ENCODE peak calls at places on chromosomes 11 and 22, in six cellular contexts. S, Q, Y, I, M and A are unnamed samples.

GRCh38 chr11:121106812-121107211 is 5.8 kb downstream of the TECTA start:
- DNase-seq in S (no peak), Q (no peak), Y (no peak), I (no peak), M (no peak), A (no peak)

GRCh38 chr11:65593518-65594414 is 1.8 kb downstream of the KCNK7 start:
- DNase-seq in S (peak), Q (no peak), Y (no peak), I (no peak), M (no peak), A (no peak)

GRCh38 chr11:85627998-85628770 is at the start of gene TMEM126B:
- DNase-seq in S (peak), Q (peak), Y (peak), I (peak), M (peak), A (peak)

GRCh38 chr11:72321381-72321996 is 77.5 kb upstream of the PHOX2A start:
- DNase-seq in S (no peak), Q (no peak), Y (no peak), I (peak), M (no peak), A (no peak)

GRCh38 chr11:30447246-30447645 is 124.3 kb downstream of the ARL14EP start:
- DNase-seq in S (no peak), Q (no peak), Y (no peak), I (no peak), M (no peak), A (no peak)

GRCh38 chr22:46976130-46976529 is 213.7 kb downstream of the TBC1D22A start:
- DNase-seq in S (no peak), Q (no peak), Y (no peak), I (no peak), M (no peak), A (no peak)

GRCh38 chr22:30044369-30044768 is 35.9 kb upstream of the HORMAD2 start:
- DNase-seq in S (no peak), Q (peak), Y (no peak), I (peak), M (peak), A (peak)

GRCh38 chr11:83971063-83971462 is 684.9 kb upstream of the CCDC90B start:
- DNase-seq in S (no peak), Q (no peak), Y (no peak), I (no peak), M (no peak), A (no peak)

GRCh38 chr22:50014655-50015401 is 2.3 kb upstream of the IL17REL start:
- DNase-seq in S (no peak), Q (no peak), Y (no peak), I (no peak), M (no peak), A (no peak)

GRCh38 chr11:19978668-19979518 is 181.4 kb downstream of the DBX1 start:
- DNase-seq in S (no peak), Q (no peak), Y (no peak), I (peak), M (peak), A (no peak)

GRCh38 chr11:111514216-111515031 is at the start of gene HOATZ:
- DNase-seq in S (peak), Q (no peak), Y (no peak), I (no peak), M (no peak), A (no peak)

GRCh38 chr11:91926967-91927366 is 297.7 kb upstream of the FAT3 start:
- DNase-seq in S (no peak), Q (no peak), Y (peak), I (no peak), M (no peak), A (no peak)

GRCh38 chr11:112885744-112886706 is 75.2 kb upstream of the NCAM1 start:
- DNase-seq in S (no peak), Q (no peak), Y (no peak), I (no peak), M (no peak), A (no peak)

GRCh38 chr11:69466039-69466438 is 15.4 kb upstream of the LINC01488 start:
- DNase-seq in S (no peak), Q (no peak), Y (no peak), I (no peak), M (no peak), A (no peak)

GRCh38 chr11:48022445-48022844 is 42.1 kb downstream of the PTPRJ start:
- DNase-seq in S (no peak), Q (no peak), Y (no peak), I (no peak), M (no peak), A (no peak)

GRCh38 chr22:45688606-45689080 is 17.0 kb downstream of the ATXN10 start:
- DNase-seq in S (no peak), Q (no peak), Y (no peak), I (peak), M (peak), A (peak)

GRCh38 chr11:5666396-5666780 is 18.5 kb downstream of the TRIM5 start:
- DNase-seq in S (no peak), Q (no peak), Y (no peak), I (peak), M (no peak), A (no peak)

GRCh38 chr22:36325163-36326031 is 62.4 kb downstream of the MYH9 start:
- DNase-seq in S (no peak), Q (no peak), Y (peak), I (peak), M (no peak), A (peak)

GRCh38 chr22:48456449-48456848 is 1371.2 kb downstream of the BRD1 start:
- DNase-seq in S (no peak), Q (no peak), Y (peak), I (no peak), M (no peak), A (peak)

GRCh38 chr11:35103366-35104194 is 35.4 kb upstream of the CD44 start:
- DNase-seq in S (no peak), Q (no peak), Y (no peak), I (no peak), M (no peak), A (peak)

GRCh38 chr11:92826136-92826535 is 143.3 kb upstream of the MTNR1B start:
- DNase-seq in S (no peak), Q (no peak), Y (no peak), I (peak), M (no peak), A (peak)

GRCh38 chr11:122796128-122796717 is 42.1 kb upstream of the CRTAM start:
- DNase-seq in S (peak), Q (no peak), Y (peak), I (peak), M (no peak), A (no peak)

GRCh38 chr11:72724021-72724561 is 28.1 kb downstream of the ARAP1 start:
- DNase-seq in S (no peak), Q (no peak), Y (no peak), I (no peak), M (no peak), A (no peak)

GRCh38 chr22:42544686-42545085 is 9.1 kb upstream of the SERHL2 start:
- DNase-seq in S (no peak), Q (no peak), Y (no peak), I (peak), M (no peak), A (no peak)

GRCh38 chr22:36384766-36385400 is 2.9 kb downstream of the MYH9 start:
- DNase-seq in S (no peak), Q (no peak), Y (no peak), I (no peak), M (no peak), A (no peak)

GRCh38 chr11:7143908-7144307 is 55.1 kb downstream of the RBMXL2 start:
- DNase-seq in S (peak), Q (no peak), Y (no peak), I (no peak), M (no peak), A (no peak)

GRCh38 chr11:62223095-62223494 is 14.6 kb downstream of the SCGB2A1 start:
- DNase-seq in S (no peak), Q (no peak), Y (no peak), I (no peak), M (no peak), A (no peak)

GRCh38 chr11:33059331-33060007 is 20.1 kb downstream of the TCP11L1 start:
- DNase-seq in S (no peak), Q (no peak), Y (no peak), I (no peak), M (no peak), A (no peak)

GRCh38 chr11:72100462-72100861 is 2.6 kb downstream of the LAMTOR1 start:
- DNase-seq in S (no peak), Q (no peak), Y (no peak), I (no peak), M (no peak), A (no peak)

GRCh38 chr22:26283330-26283729 is 114.1 kb downstream of the SEZ6L start:
- DNase-seq in S (no peak), Q (no peak), Y (no peak), I (no peak), M (no peak), A (no peak)

GRCh38 chr11:15918212-15918611 is 438.1 kb downstream of the SOX6 start:
- DNase-seq in S (no peak), Q (no peak), Y (no peak), I (no peak), M (no peak), A (no peak)

GRCh38 chr11:66420671-66421476 is at the start of gene NPAS4:
- DNase-seq in S (peak), Q (no peak), Y (no peak), I (no peak), M (no peak), A (no peak)

GRCh38 chr11:22340803-22341581 is 2.8 kb downstream of the SLC17A6 start:
- DNase-seq in S (peak), Q (no peak), Y (no peak), I (no peak), M (no peak), A (no peak)

GRCh38 chr22:49235463-49236300 is 592.0 kb downstream of the BRD1 start:
- DNase-seq in S (no peak), Q (peak), Y (no peak), I (no peak), M (no peak), A (no peak)

GRCh38 chr11:132650969-132651720 is 881.2 kb downstream of the OPCML start:
- DNase-seq in S (no peak), Q (no peak), Y (no peak), I (no peak), M (no peak), A (peak)

GRCh38 chr11:48129697-48130395 is 86.8 kb upstream of the OR4B1 start:
- DNase-seq in S (no peak), Q (peak), Y (no peak), I (no peak), M (no peak), A (no peak)

GRCh38 chr22:32957093-32957835 is 100.9 kb downstream of the SYN3 start:
- DNase-seq in S (no peak), Q (no peak), Y (no peak), I (no peak), M (no peak), A (peak)

GRCh38 chr22:32958021-32958420 is 100.2 kb downstream of the SYN3 start:
- DNase-seq in S (no peak), Q (no peak), Y (no peak), I (no peak), M (no peak), A (no peak)
- TF ChIP-seq CTCF in S (peak), Q (no peak), Y (no peak), I (no peak), M (no peak), A (no peak)

GRCh38 chr11:117690484-117691205 is 106.4 kb downstream of the DSCAML1 start:
- DNase-seq in S (no peak), Q (no peak), Y (no peak), I (no peak), M (no peak), A (no peak)
- TF ChIP-seq CTCF in S (no peak), Q (no peak), Y (no peak), I (no peak), M (no peak), A (no peak)

DNA sequence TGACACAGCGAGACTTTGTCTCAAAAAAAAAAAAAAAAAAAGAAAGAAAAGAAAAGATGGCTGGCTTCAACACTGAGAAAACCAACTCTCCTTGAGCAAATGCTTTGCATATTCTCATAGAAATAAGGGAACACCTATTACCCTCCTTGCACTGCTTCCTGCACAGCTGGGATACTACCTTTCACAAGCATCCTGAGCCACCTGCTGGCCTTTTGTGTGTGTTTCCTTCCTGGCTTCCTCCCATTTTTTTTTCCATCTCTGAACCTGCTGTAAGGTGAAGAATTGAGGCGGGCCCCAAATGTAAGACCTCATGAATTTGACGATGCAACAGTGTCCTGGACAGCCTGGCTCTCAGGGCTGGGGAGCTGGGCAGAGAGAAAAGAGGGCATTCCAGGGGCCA is 1.9 kb upstream of the RFPL3 start:
- DNase-seq in S (no peak), Q (no peak), Y (no peak), I (no peak), M (no peak), A (no peak)
- TF ChIP-seq CTCF in S (no peak), Q (no peak), Y (no peak), I (peak), M (no peak), A (peak)

DNA sequence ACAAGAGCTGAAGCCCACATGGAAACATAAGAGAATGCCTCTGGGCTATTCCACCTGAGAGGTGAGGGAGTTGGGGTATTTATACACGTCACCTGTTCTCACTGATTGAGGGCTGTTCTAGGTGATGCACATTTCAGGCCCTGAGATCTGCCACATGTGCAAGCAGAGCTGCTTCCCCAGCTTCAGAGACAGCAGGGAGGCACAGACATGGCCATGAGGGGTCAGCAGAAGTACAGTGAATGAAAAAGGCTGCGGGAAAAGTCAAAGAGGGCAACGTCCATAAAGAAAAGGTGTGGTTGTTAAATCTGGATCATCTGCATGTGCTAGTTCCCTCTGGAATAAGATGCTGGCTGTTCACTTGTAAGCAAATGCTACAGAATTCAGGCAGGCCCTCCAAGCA is 75.4 kb downstream of the GAB4 start:
- DNase-seq in S (no peak), Q (no peak), Y (no peak), I (no peak), M (no peak), A (no peak)
- TF ChIP-seq CTCF in S (no peak), Q (no peak), Y (peak), I (no peak), M (no peak), A (peak)

GRCh38 chr22:23775779-23776375 is 3.2 kb downstream of the MMP11 start:
- DNase-seq in S (no peak), Q (no peak), Y (no peak), I (no peak), M (no peak), A (no peak)
- TF ChIP-seq CTCF in S (no peak), Q (peak), Y (no peak), I (no peak), M (no peak), A (no peak)

DNA sequence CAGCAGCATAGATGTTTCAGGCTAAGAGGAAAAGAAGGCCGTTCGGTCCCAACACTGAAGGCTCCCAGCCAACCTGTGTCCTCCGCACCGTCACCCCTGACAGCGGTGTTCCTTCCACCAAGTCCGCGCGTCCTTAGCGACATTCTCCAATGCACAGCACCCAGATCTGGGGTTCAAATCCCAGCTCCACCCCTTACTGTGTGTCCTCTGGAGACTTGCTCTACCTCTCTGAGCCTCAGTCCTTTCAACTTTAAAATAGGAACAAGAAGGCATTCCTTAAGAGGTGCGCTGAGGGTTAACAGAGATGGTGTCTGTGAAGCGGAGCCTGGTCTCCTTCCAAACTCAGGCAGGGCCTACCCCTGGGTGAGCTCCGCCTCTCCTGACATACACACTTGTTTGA is 224.0 kb downstream of the MN1 start:
- DNase-seq in S (no peak), Q (no peak), Y (no peak), I (no peak), M (no peak), A (no peak)
- TF ChIP-seq CTCF in S (no peak), Q (no peak), Y (no peak), I (no peak), M (no peak), A (no peak)

DNA sequence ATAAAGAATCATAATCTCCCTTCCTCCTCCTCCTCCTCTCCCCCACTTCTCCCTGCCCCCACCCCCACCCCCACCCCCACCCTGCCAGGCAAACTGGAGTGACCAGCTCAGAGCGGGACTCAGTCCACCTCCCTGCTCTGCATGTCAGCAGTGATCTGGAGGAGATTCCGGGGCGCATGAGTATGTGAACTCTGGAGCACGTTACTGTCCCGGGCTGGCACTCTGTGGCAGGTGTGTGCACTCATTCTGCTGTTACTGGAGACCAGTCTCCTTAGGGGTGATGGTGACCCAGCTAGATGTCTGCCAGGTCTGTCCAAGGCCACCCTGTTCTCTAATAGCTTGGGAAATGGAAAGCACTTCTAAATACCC is 33.9 kb downstream of the MARK2 start:
- DNase-seq in S (no peak), Q (no peak), Y (no peak), I (no peak), M (no peak), A (no peak)
- TF ChIP-seq CTCF in S (no peak), Q (no peak), Y (no peak), I (no peak), M (no peak), A (no peak)

DNA sequence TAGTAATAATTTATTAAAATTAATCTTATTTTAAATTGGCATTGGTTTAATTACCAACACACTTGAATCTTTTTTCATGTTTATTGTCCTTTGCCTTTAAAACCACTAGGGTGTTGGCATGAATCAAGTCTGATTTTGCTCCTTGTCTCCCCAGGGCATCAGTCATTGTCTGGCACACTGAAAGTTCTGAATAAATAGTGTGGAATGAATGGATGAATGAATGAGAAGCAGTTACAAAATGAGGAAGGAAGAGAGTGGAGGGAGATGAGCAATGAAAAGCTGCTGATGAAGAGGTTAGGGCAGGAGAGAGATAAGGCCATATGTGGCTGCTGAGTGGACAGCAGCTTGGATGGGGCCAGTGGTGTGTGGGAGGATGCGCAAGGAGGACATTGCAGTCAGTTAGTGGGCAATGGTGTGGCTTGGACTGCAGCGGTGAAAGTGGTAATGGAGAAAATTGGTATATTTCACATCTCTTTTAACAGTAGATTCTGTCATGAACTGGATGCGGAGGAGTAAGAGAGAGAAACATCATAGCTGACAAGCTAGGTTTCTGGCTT is 132.0 kb downstream of the SPON1 start:
- DNase-seq in S (no peak), Q (no peak), Y (no peak), I (no peak), M (no peak), A (no peak)
- TF ChIP-seq CTCF in S (no peak), Q (no peak), Y (no peak), I (no peak), M (no peak), A (no peak)

GRCh38 chr11:24386551-24387404 is 110.1 kb upstream of the LUZP2 start:
- DNase-seq in S (peak), Q (no peak), Y (no peak), I (peak), M (peak), A (no peak)
- TF ChIP-seq CTCF in S (peak), Q (peak), Y (no peak), I (peak), M (peak), A (peak)